ENCODE peak calls at places on chromosome 17, in eight cellular contexts. N is NCI-H1436; V is GM23248; T is activated CD4-positive, alpha-beta T cell treated with anti-CD3 and anti-CD28 coated beads for 36 hours; C is cardiac fibroblast; L is kidney glomerular epithelial cell; M is HTR-8/SVneo; B is HuH-7. K is an unnamed sample.

GRCh38 chr17:56652608-56653007 is 59.1 kb downstream of the NOG start:
- DNase-seq in N (no peak), V (no peak), T (no peak), C (no peak), L (no peak), M (no peak), B (no peak), K (no peak)

GRCh38 chr17:49209061-49209571 is 1.3 kb downstream of the GNGT2 start:
- DNase-seq in N (no peak), V (no peak), T (no peak), C (no peak), L (no peak), M (peak), B (no peak), K (no peak)

GRCh38 chr17:32656851-32657250 is 170.1 kb downstream of the CDK5R1 start:
- DNase-seq in N (no peak), V (no peak), T (no peak), C (no peak), L (no peak), M (no peak), B (no peak), K (no peak)

GRCh38 chr17:60600490-60601431 is 768 bp downstream of the PPM1D start:
- DNase-seq in N (peak), V (peak), T (peak), C (peak), L (peak), M (peak), B (peak), K (peak)

GRCh38 chr17:62140836-62141235 is 75.8 kb upstream of the MED13 start:
- DNase-seq in N (no peak), V (no peak), T (no peak), C (peak), L (no peak), M (no peak), B (no peak), K (no peak)

GRCh38 chr17:27608330-27609230 is 22.4 kb upstream of the LGALS9 start:
- DNase-seq in N (no peak), V (peak), T (peak), C (no peak), L (no peak), M (no peak), B (no peak), K (no peak)

GRCh38 chr17:66562119-66562518 is 259.7 kb downstream of the PRKCA start:
- DNase-seq in N (no peak), V (no peak), T (no peak), C (no peak), L (no peak), M (no peak), B (no peak), K (no peak)

GRCh38 chr17:6506679-6507231 is 49.6 kb downstream of the PITPNM3 start:
- DNase-seq in N (no peak), V (peak), T (no peak), C (peak), L (peak), M (peak), B (no peak), K (no peak)

GRCh38 chr17:28982191-28982793 is 23.5 kb downstream of the SEZ6 start:
- DNase-seq in N (no peak), V (no peak), T (peak), C (peak), L (no peak), M (no peak), B (no peak), K (no peak)

GRCh38 chr17:67422887-67423286 is 45.8 kb downstream of the PITPNC1 start:
- DNase-seq in N (no peak), V (no peak), T (no peak), C (no peak), L (peak), M (no peak), B (no peak), K (no peak)

GRCh38 chr17:50903604-50904521 is 37.7 kb upstream of the TOB1 start:
- DNase-seq in N (no peak), V (peak), T (peak), C (no peak), L (no peak), M (no peak), B (no peak), K (no peak)

GRCh38 chr17:13513039-13513405 is 88.7 kb downstream of the HS3ST3A1 start:
- DNase-seq in N (no peak), V (peak), T (no peak), C (peak), L (no peak), M (no peak), B (no peak), K (no peak)

GRCh38 chr17:58344791-58345157 is 7.2 kb downstream of the SUPT4H1 start:
- DNase-seq in N (no peak), V (no peak), T (peak), C (no peak), L (no peak), M (no peak), B (no peak), K (no peak)

GRCh38 chr17:57445772-57446472 is 189.6 kb downstream of the MSI2 start:
- DNase-seq in N (no peak), V (no peak), T (no peak), C (no peak), L (no peak), M (no peak), B (no peak), K (no peak)

GRCh38 chr17:46003907-46004748 is 5.1 kb downstream of the STH start:
- DNase-seq in N (no peak), V (peak), T (no peak), C (peak), L (no peak), M (no peak), B (no peak), K (peak)

GRCh38 chr17:40576113-40576740 is 11.0 kb upstream of the CCR7 start:
- DNase-seq in N (no peak), V (no peak), T (peak), C (no peak), L (no peak), M (no peak), B (no peak), K (no peak)

GRCh38 chr17:83194189-83194565 is 114.8 kb downstream of the METRNL start:
- DNase-seq in N (no peak), V (peak), T (no peak), C (no peak), L (no peak), M (no peak), B (no peak), K (no peak)

GRCh38 chr17:14427914-14428639 is 127.2 kb downstream of the HS3ST3B1 start:
- DNase-seq in N (no peak), V (no peak), T (peak), C (no peak), L (no peak), M (no peak), B (no peak), K (no peak)

GRCh38 chr17:64683791-64684190 is 21.7 kb upstream of the SMURF2 start:
- DNase-seq in N (no peak), V (peak), T (no peak), C (no peak), L (no peak), M (no peak), B (no peak), K (no peak)

GRCh38 chr17:63954402-63955063 is 18.2 kb downstream of the SCN4A start:
- DNase-seq in N (peak), V (no peak), T (peak), C (no peak), L (no peak), M (no peak), B (no peak), K (peak)

GRCh38 chr17:72725432-72726068 is 366.9 kb downstream of the SLC39A11 start:
- DNase-seq in N (peak), V (peak), T (peak), C (peak), L (peak), M (peak), B (peak), K (peak)

GRCh38 chr17:7888184-7888920 is at the start of gene CHD3:
- DNase-seq in N (no peak), V (peak), T (peak), C (peak), L (no peak), M (no peak), B (no peak), K (peak)

GRCh38 chr17:79594271-79594670 is 16.6 kb downstream of the RBFOX3 start:
- DNase-seq in N (no peak), V (no peak), T (no peak), C (no peak), L (no peak), M (no peak), B (no peak), K (no peak)

GRCh38 chr17:8695916-8696415 is 48.7 kb downstream of the CCDC42 start:
- DNase-seq in N (no peak), V (no peak), T (no peak), C (no peak), L (no peak), M (no peak), B (no peak), K (no peak)

GRCh38 chr17:1649844-1650409 is at the start of gene RILP:
- DNase-seq in N (no peak), V (peak), T (no peak), C (peak), L (no peak), M (peak), B (peak), K (peak)

GRCh38 chr17:80600586-80600985 is 55.9 kb downstream of the RPTOR start:
- DNase-seq in N (no peak), V (no peak), T (no peak), C (no peak), L (no peak), M (no peak), B (no peak), K (no peak)

GRCh38 chr17:3827124-3827773 is 18.8 kb downstream of the NCBP3 start:
- DNase-seq in N (peak), V (peak), T (peak), C (peak), L (peak), M (peak), B (no peak), K (peak)

GRCh38 chr17:50051082-50051576 is 4.8 kb upstream of the ITGA3 start:
- DNase-seq in N (no peak), V (peak), T (peak), C (peak), L (peak), M (peak), B (no peak), K (no peak)

GRCh38 chr17:44363613-44364159 is at the start of gene FAM171A2:
- DNase-seq in N (peak), V (peak), T (peak), C (peak), L (peak), M (peak), B (peak), K (peak)

GRCh38 chr17:75371339-75371738 is 34.1 kb downstream of the GRB2 start:
- DNase-seq in N (no peak), V (no peak), T (no peak), C (no peak), L (no peak), M (no peak), B (no peak), K (no peak)

GRCh38 chr17:28093999-28094716 is 51.7 kb downstream of the NLK start:
- DNase-seq in N (no peak), V (no peak), T (no peak), C (no peak), L (no peak), M (no peak), B (no peak), K (no peak)

GRCh38 chr17:42016952-42017865 is at the start of gene DNAJC7:
- DNase-seq in N (peak), V (peak), T (peak), C (peak), L (peak), M (peak), B (peak), K (peak)

GRCh38 chr17:81512984-81513668 is 527 bp upstream of the ACTG1 start:
- DNase-seq in N (peak), V (peak), T (peak), C (peak), L (no peak), M (no peak), B (no peak), K (peak)

GRCh38 chr17:75246404-75246803 is 15.0 kb downstream of the GGA3 start:
- DNase-seq in N (no peak), V (no peak), T (no peak), C (no peak), L (no peak), M (no peak), B (no peak), K (no peak)